ENCODE peak calls at places on chromosomes 12 and 14, in five cellular contexts. One of them, this sample, is unnamed.
A peak's percentile ranks its signal among the peaks of the same experiment; 100 is the strongest.

GRCh38 chr14:34104750-34105397 is 154.0 kb upstream of the EGLN3 start:
- DNase-seq in tibial nerve: no peak
- DNase-seq in cardiac fibroblast: no peak
- DNase-seq in AG10803: no peak
- DNase-seq in right lobe of liver: no peak
- DNase-seq in this sample: no peak

GRCh38 chr14:56202256-56202655 is 84.0 kb downstream of the PELI2 start:
- DNase-seq in tibial nerve: no peak
- DNase-seq in AG10803: no peak
- DNase-seq in right lobe of liver: no peak
- DNase-seq in cardiac fibroblast: no peak
- DNase-seq in this sample: no peak

GRCh38 chr14:53327716-53328115 is 174.6 kb upstream of the DDHD1 start:
- DNase-seq in tibial nerve: no peak
- DNase-seq in AG10803: peak; percentile 10
- DNase-seq in right lobe of liver: no peak
- DNase-seq in cardiac fibroblast: peak; percentile 65
- DNase-seq in this sample: no peak

GRCh38 chr12:76688001-76688400 is 75.9 kb upstream of the ZDHHC17 start:
- DNase-seq in AG10803: peak; percentile 61
- DNase-seq in cardiac fibroblast: peak; percentile 41
- DNase-seq in tibial nerve: no peak
- DNase-seq in right lobe of liver: no peak
- DNase-seq in this sample: no peak

GRCh38 chr12:118188690-118189371 is 52.9 kb downstream of the PEBP1 start:
- DNase-seq in cardiac fibroblast: peak; percentile 79
- DNase-seq in tibial nerve: peak; percentile 26
- DNase-seq in AG10803: peak; percentile 62
- DNase-seq in right lobe of liver: no peak
- DNase-seq in this sample: peak; percentile 64

GRCh38 chr14:22433059-22433458 is 156.0 kb downstream of the DAD1 start:
- DNase-seq in AG10803: no peak
- DNase-seq in right lobe of liver: no peak
- DNase-seq in cardiac fibroblast: no peak
- DNase-seq in tibial nerve: no peak
- DNase-seq in this sample: no peak

GRCh38 chr12:674272-674781 is 11.1 kb upstream of the NINJ2 start:
- DNase-seq in AG10803: no peak
- DNase-seq in tibial nerve: no peak
- DNase-seq in right lobe of liver: no peak
- DNase-seq in cardiac fibroblast: no peak
- DNase-seq in this sample: no peak

GRCh38 chr14:54225457-54225856 is 171.3 kb upstream of the CDKN3 start:
- DNase-seq in cardiac fibroblast: no peak
- DNase-seq in tibial nerve: no peak
- DNase-seq in AG10803: no peak
- DNase-seq in right lobe of liver: no peak
- DNase-seq in this sample: no peak

GRCh38 chr14:23631702-23632460 is 4.3 kb upstream of the DHRS2 start:
- DNase-seq in right lobe of liver: peak; percentile 80
- DNase-seq in tibial nerve: no peak
- DNase-seq in AG10803: peak; percentile 77
- DNase-seq in cardiac fibroblast: peak; percentile 86
- DNase-seq in this sample: peak; percentile 72

GRCh38 chr12:93602897-93603668 is 30.6 kb downstream of the SOCS2 start:
- DNase-seq in tibial nerve: no peak
- DNase-seq in right lobe of liver: no peak
- DNase-seq in cardiac fibroblast: no peak
- DNase-seq in AG10803: no peak
- DNase-seq in this sample: no peak

GRCh38 chr12:127556487-127556886 is 710.5 kb upstream of the TMEM132C start:
- DNase-seq in right lobe of liver: no peak
- DNase-seq in tibial nerve: no peak
- DNase-seq in cardiac fibroblast: no peak
- DNase-seq in AG10803: no peak
- DNase-seq in this sample: no peak

GRCh38 chr14:99550387-99550992 is 53.5 kb downstream of the CCDC85C start:
- DNase-seq in tibial nerve: no peak
- DNase-seq in right lobe of liver: no peak
- DNase-seq in cardiac fibroblast: no peak
- DNase-seq in AG10803: no peak
- DNase-seq in this sample: no peak

GRCh38 chr12:58067610-58068387 is 126.4 kb downstream of the ATP23 start:
- DNase-seq in AG10803: peak; percentile 62
- DNase-seq in tibial nerve: no peak
- DNase-seq in right lobe of liver: no peak
- DNase-seq in cardiac fibroblast: peak; percentile 22
- DNase-seq in this sample: no peak

GRCh38 chr12:114691810-114692557 is 8.0 kb upstream of the TBX3 start:
- DNase-seq in AG10803: no peak
- DNase-seq in tibial nerve: no peak
- DNase-seq in cardiac fibroblast: no peak
- DNase-seq in right lobe of liver: no peak
- DNase-seq in this sample: no peak

GRCh38 chr14:104724407-104724980 is 465 bp downstream of the ADSS1 start:
- DNase-seq in cardiac fibroblast: peak; percentile 20
- DNase-seq in tibial nerve: no peak
- DNase-seq in AG10803: no peak
- DNase-seq in right lobe of liver: peak; percentile 77
- DNase-seq in this sample: peak; percentile 81

GRCh38 chr14:65476290-65476941 is 63.9 kb downstream of the FUT8 start:
- DNase-seq in cardiac fibroblast: no peak
- DNase-seq in AG10803: no peak
- DNase-seq in tibial nerve: no peak
- DNase-seq in right lobe of liver: no peak
- DNase-seq in this sample: no peak

GRCh38 chr14:29927596-29928341 is at the start of gene PRKD1:
- DNase-seq in AG10803: peak; percentile 71
- DNase-seq in tibial nerve: peak; percentile 28
- DNase-seq in cardiac fibroblast: peak; percentile 83
- DNase-seq in right lobe of liver: peak; percentile 71
- DNase-seq in this sample: peak; percentile 62

GRCh38 chr12:128801879-128802391 is 21.8 kb downstream of the SLC15A4 start:
- DNase-seq in right lobe of liver: no peak
- DNase-seq in cardiac fibroblast: peak; percentile 43
- DNase-seq in tibial nerve: no peak
- DNase-seq in AG10803: peak; percentile 28
- DNase-seq in this sample: no peak

GRCh38 chr12:26451763-26452162 is 256.4 kb downstream of the SSPN start:
- DNase-seq in right lobe of liver: no peak
- DNase-seq in tibial nerve: no peak
- DNase-seq in cardiac fibroblast: no peak
- DNase-seq in AG10803: no peak
- DNase-seq in this sample: no peak

DNA sequence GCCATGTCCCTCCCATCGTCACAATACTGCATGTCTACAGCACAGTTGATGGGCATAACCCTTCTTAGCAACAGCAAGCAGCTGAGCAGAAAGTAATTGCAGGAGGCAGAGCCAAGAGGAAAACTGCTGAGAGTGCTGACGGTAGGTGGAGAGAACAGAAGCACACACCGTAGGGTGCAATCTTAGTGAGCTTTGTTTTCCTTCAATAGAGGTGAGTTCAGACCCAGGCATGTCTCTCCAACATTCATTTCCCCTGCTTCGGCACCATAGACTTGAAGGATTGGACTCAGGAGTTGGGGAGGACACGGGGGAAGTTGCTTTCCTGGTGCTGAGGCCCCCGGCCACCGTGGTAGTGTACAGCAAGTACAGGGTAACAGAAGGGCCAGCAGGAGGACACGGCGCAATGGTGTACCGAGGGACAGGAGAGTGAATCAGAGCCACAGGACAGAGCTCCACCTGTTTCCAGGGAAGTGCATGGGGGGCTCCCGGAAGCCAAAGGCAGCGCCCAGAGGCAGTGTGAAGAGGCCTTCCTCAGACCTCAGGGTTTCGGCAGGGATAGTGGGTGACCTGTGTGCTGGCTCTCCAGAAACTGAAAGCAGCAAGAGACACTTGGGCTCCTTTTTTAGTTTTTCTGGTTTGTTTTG is 36.3 kb upstream of the SINHCAF start:
- DNase-seq in AG10803: no peak
- DNase-seq in tibial nerve: no peak
- DNase-seq in cardiac fibroblast: no peak
- DNase-seq in right lobe of liver: no peak
- DNase-seq in this sample: no peak
- H3K4me3 ChIP-seq in AG10803: no peak overlapping the region
- H3K4me3 ChIP-seq in tibial nerve: no peak overlapping the region
- H3K4me3 ChIP-seq in cardiac fibroblast: no peak overlapping the region
- H3K4me3 ChIP-seq in right lobe of liver: no peak overlapping the region
- H3K4me3 ChIP-seq in this sample: no peak overlapping the region

GRCh38 chr12:53981652-53982565 is 3.0 kb upstream of the HOXC10 start:
- DNase-seq in cardiac fibroblast: no peak
- DNase-seq in right lobe of liver: no peak
- DNase-seq in tibial nerve: no peak
- DNase-seq in AG10803: peak; percentile 71
- DNase-seq in this sample: no peak
- H3K4me3 ChIP-seq in cardiac fibroblast: no peak overlapping the region
- H3K4me3 ChIP-seq in right lobe of liver: no peak overlapping the region
- H3K4me3 ChIP-seq in tibial nerve: no peak overlapping the region
- H3K4me3 ChIP-seq in AG10803: peak overlapping the region; percentile 80
- H3K4me3 ChIP-seq in this sample: no peak overlapping the region

GRCh38 chr12:107310621-107311020 is 217.3 kb upstream of the CRY1 start:
- DNase-seq in right lobe of liver: no peak
- DNase-seq in AG10803: no peak
- DNase-seq in tibial nerve: no peak
- DNase-seq in cardiac fibroblast: no peak
- DNase-seq in this sample: no peak
- H3K4me3 ChIP-seq in right lobe of liver: no peak overlapping the region
- H3K4me3 ChIP-seq in AG10803: no peak overlapping the region
- H3K4me3 ChIP-seq in tibial nerve: no peak overlapping the region
- H3K4me3 ChIP-seq in cardiac fibroblast: no peak overlapping the region
- H3K4me3 ChIP-seq in this sample: no peak overlapping the region

GRCh38 chr12:32895688-32896437 is 714 bp downstream of the PKP2 start:
- DNase-seq in AG10803: no peak
- DNase-seq in right lobe of liver: peak; percentile 76
- DNase-seq in tibial nerve: no peak
- DNase-seq in cardiac fibroblast: no peak
- DNase-seq in this sample: no peak
- H3K4me3 ChIP-seq in AG10803: no peak overlapping the region
- H3K4me3 ChIP-seq in right lobe of liver: peak overlapping the region; percentile 82
- H3K4me3 ChIP-seq in tibial nerve: peak overlapping the region; percentile 70
- H3K4me3 ChIP-seq in cardiac fibroblast: peak overlapping the region; percentile 77
- H3K4me3 ChIP-seq in this sample: peak overlapping the region; percentile 72

GRCh38 chr12:12358528-12358927 is 1.6 kb downstream of the BORCS5 start:
- DNase-seq in right lobe of liver: no peak
- DNase-seq in tibial nerve: no peak
- DNase-seq in cardiac fibroblast: no peak
- DNase-seq in AG10803: no peak
- DNase-seq in this sample: no peak
- H3K4me3 ChIP-seq in right lobe of liver: no peak overlapping the region
- H3K4me3 ChIP-seq in tibial nerve: no peak overlapping the region
- H3K4me3 ChIP-seq in cardiac fibroblast: peak overlapping the region; percentile 5
- H3K4me3 ChIP-seq in AG10803: peak overlapping the region; percentile 87
- H3K4me3 ChIP-seq in this sample: no peak overlapping the region

DNA sequence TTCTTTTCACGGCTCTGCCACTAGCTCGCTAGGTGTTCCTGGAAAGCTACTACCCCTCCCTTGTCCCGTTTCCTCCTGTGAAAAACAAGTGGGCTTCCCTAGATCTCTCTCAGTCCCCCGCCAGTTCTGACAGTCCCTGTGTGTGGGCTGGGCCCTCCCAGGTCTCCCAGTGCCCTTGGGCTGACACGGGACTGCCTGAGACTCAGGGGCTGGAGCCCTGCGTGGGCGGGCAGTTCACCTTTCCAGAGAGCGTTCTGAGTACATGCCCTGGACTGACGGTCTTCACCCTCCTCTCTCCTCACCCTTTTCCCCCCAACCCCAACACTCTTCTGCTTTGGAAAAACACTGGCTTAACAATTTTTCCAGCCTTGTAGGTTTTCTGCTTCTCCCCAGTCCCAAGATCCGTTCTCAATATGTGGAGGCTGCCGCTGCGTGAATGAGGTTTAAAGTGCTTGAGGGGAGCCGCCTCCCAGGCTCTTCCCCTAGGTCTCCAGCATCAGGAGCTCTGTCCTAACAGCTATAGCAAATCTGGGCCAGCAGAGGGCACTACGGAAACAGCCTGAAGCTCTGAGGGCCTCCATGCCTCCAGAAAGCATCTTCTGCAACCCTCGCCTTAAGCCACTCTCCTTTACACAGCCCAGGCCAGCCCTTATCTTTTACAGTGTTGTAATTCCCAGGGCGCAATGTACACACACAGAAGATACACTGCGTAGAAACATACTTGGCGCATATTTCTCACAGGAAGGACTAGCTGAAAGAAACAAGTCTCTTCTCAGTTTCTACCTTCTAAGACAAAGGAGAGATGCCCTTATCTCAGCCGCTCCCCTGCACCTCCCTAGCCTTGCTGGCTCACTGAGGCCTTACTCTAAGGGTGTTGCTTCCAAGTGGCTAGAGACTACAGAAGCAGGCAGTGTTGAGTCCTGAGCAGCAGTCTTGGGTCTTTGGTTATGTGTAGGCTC is 10.4 kb upstream of the DCD start:
- DNase-seq in right lobe of liver: peak; percentile 60
- DNase-seq in cardiac fibroblast: peak; percentile 35
- DNase-seq in tibial nerve: no peak
- DNase-seq in AG10803: peak; percentile 15
- DNase-seq in this sample: no peak
- H3K4me3 ChIP-seq in right lobe of liver: no peak overlapping the region
- H3K4me3 ChIP-seq in cardiac fibroblast: no peak overlapping the region
- H3K4me3 ChIP-seq in tibial nerve: no peak overlapping the region
- H3K4me3 ChIP-seq in AG10803: no peak overlapping the region
- H3K4me3 ChIP-seq in this sample: no peak overlapping the region

DNA sequence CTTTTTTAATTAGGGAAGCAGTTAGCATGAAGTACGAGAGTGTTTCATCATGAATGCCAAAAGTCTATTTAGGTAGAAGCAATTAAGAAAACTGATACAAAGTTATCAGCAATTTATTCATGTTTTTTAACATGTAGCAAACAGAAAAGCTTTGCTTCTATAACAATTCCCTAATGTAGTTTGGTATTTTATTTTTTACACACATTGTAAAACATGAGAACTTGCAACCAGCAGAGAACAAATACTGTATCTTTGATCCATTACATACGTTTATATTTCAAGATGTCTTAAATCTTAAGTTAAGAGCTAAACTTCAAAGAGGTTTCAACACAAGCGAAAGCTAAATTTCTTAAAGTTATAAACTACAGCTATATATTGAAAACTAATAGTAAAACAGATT is 39.3 kb downstream of the MED13L start:
- DNase-seq in AG10803: no peak
- DNase-seq in right lobe of liver: no peak
- DNase-seq in tibial nerve: no peak
- DNase-seq in cardiac fibroblast: no peak
- DNase-seq in this sample: no peak
- H3K4me3 ChIP-seq in AG10803: no peak overlapping the region
- H3K4me3 ChIP-seq in right lobe of liver: no peak overlapping the region
- H3K4me3 ChIP-seq in tibial nerve: no peak overlapping the region
- H3K4me3 ChIP-seq in cardiac fibroblast: no peak overlapping the region
- H3K4me3 ChIP-seq in this sample: no peak overlapping the region

DNA sequence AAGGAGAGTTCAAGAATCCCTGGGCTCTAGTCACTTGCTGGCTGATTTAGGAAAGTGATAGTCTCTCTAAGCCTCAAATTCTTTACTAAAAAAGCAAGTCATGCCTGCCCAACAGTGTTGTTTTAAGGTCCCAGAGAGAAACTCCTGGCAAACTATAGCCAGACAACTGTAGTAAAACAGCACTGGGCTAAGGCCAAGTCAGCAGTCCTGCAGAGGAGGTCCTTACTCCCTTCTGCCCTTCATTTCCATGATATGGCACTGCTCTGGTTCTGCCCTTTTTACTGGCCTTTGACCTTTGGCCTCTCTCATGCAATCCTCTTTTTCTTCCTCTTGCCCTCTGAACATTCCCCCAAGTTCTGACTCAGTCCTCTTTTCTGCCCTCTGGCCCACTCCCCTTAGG is 74.9 kb downstream of the VWF start:
- DNase-seq in right lobe of liver: no peak
- DNase-seq in tibial nerve: no peak
- DNase-seq in cardiac fibroblast: peak; percentile 62
- DNase-seq in AG10803: peak; percentile 9
- DNase-seq in this sample: no peak
- H3K4me3 ChIP-seq in right lobe of liver: no peak overlapping the region
- H3K4me3 ChIP-seq in tibial nerve: no peak overlapping the region
- H3K4me3 ChIP-seq in cardiac fibroblast: no peak overlapping the region
- H3K4me3 ChIP-seq in AG10803: no peak overlapping the region
- H3K4me3 ChIP-seq in this sample: no peak overlapping the region